ENCODE peak calls at places on chromosomes 6 and 20, in ten cellular contexts. One of them, this sample, is unnamed.

GRCh38 chr6:108836061-108836460 is 12.2 kb upstream of the ARMC2 start:
- DNase-seq in thoracic aorta: no peak
- DNase-seq in uterus: no peak
- DNase-seq in sigmoid colon: no peak
- DNase-seq in Caco-2: no peak
- DNase-seq in endothelial cell of umbilical vein: no peak
- DNase-seq in breast epithelium: no peak
- DNase-seq in body of pancreas: no peak
- DNase-seq in Karpas-422: no peak
- DNase-seq in BJ: no peak
- DNase-seq in this sample: no peak

GRCh38 chr6:110357298-110357695 is 852 bp downstream of the METTL24 start:
- DNase-seq in thoracic aorta: no peak
- DNase-seq in uterus: peak; percentile 47
- DNase-seq in sigmoid colon: peak; percentile 69
- DNase-seq in Caco-2: no peak
- DNase-seq in endothelial cell of umbilical vein: no peak
- DNase-seq in breast epithelium: no peak
- DNase-seq in body of pancreas: no peak
- DNase-seq in Karpas-422: no peak
- DNase-seq in BJ: no peak
- DNase-seq in this sample: no peak

GRCh38 chr6:167547751-167548150 is 222.9 kb downstream of the TTLL2 start:
- DNase-seq in thoracic aorta: no peak
- DNase-seq in uterus: no peak
- DNase-seq in sigmoid colon: no peak
- DNase-seq in Caco-2: no peak
- DNase-seq in endothelial cell of umbilical vein: peak; percentile 47
- DNase-seq in breast epithelium: no peak
- DNase-seq in body of pancreas: no peak
- DNase-seq in Karpas-422: no peak
- DNase-seq in BJ: no peak
- DNase-seq in this sample: no peak

GRCh38 chr6:150072201-150072600 is 3.3 kb upstream of the ULBP3 start:
- DNase-seq in thoracic aorta: peak; percentile 26
- DNase-seq in uterus: no peak
- DNase-seq in sigmoid colon: no peak
- DNase-seq in Caco-2: peak; percentile 65
- DNase-seq in endothelial cell of umbilical vein: no peak
- DNase-seq in breast epithelium: peak; percentile 81
- DNase-seq in body of pancreas: peak; percentile 74
- DNase-seq in Karpas-422: peak; percentile 45
- DNase-seq in BJ: no peak
- DNase-seq in this sample: no peak

GRCh38 chr6:169452117-169452868 is 198.6 kb upstream of the THBS2 start:
- DNase-seq in thoracic aorta: peak; percentile 72
- DNase-seq in uterus: peak; percentile 92
- DNase-seq in sigmoid colon: peak; percentile 94
- DNase-seq in Caco-2: no peak
- DNase-seq in endothelial cell of umbilical vein: no peak
- DNase-seq in breast epithelium: peak; percentile 84
- DNase-seq in body of pancreas: peak; percentile 28
- DNase-seq in Karpas-422: no peak
- DNase-seq in BJ: peak; percentile 91
- DNase-seq in this sample: no peak

GRCh38 chr6:170370413-170370812 is 63.9 kb downstream of the FAM120B start:
- DNase-seq in thoracic aorta: no peak
- DNase-seq in uterus: no peak
- DNase-seq in sigmoid colon: no peak
- DNase-seq in Caco-2: no peak
- DNase-seq in endothelial cell of umbilical vein: no peak
- DNase-seq in breast epithelium: no peak
- DNase-seq in body of pancreas: no peak
- DNase-seq in Karpas-422: no peak
- DNase-seq in BJ: no peak
- DNase-seq in this sample: no peak

GRCh38 chr6:20069130-20069529 is 143.1 kb downstream of the MBOAT1 start:
- DNase-seq in thoracic aorta: no peak
- DNase-seq in uterus: no peak
- DNase-seq in sigmoid colon: no peak
- DNase-seq in Caco-2: no peak
- DNase-seq in endothelial cell of umbilical vein: peak; percentile 5
- DNase-seq in breast epithelium: no peak
- DNase-seq in body of pancreas: no peak
- DNase-seq in Karpas-422: no peak
- DNase-seq in BJ: no peak
- DNase-seq in this sample: no peak

GRCh38 chr20:57470212-57470522 is 54.8 kb downstream of the CTCFL start:
- DNase-seq in thoracic aorta: no peak
- DNase-seq in uterus: no peak
- DNase-seq in sigmoid colon: peak; percentile 56
- DNase-seq in Caco-2: no peak
- DNase-seq in endothelial cell of umbilical vein: no peak
- DNase-seq in breast epithelium: no peak
- DNase-seq in body of pancreas: no peak
- DNase-seq in Karpas-422: no peak
- DNase-seq in BJ: no peak
- DNase-seq in this sample: no peak

GRCh38 chr20:60453847-60454246 is 495.6 kb downstream of the CDH26 start:
- DNase-seq in thoracic aorta: no peak
- DNase-seq in uterus: no peak
- DNase-seq in sigmoid colon: no peak
- DNase-seq in Caco-2: peak; percentile 27
- DNase-seq in endothelial cell of umbilical vein: no peak
- DNase-seq in breast epithelium: no peak
- DNase-seq in body of pancreas: no peak
- DNase-seq in Karpas-422: no peak
- DNase-seq in BJ: no peak
- DNase-seq in this sample: no peak

GRCh38 chr20:59735486-59735885 is 131.1 kb downstream of the PHACTR3 start:
- DNase-seq in thoracic aorta: no peak
- DNase-seq in uterus: no peak
- DNase-seq in sigmoid colon: no peak
- DNase-seq in Caco-2: no peak
- DNase-seq in endothelial cell of umbilical vein: no peak
- DNase-seq in breast epithelium: no peak
- DNase-seq in body of pancreas: no peak
- DNase-seq in Karpas-422: no peak
- DNase-seq in BJ: no peak
- DNase-seq in this sample: no peak

GRCh38 chr20:56626367-56627121 is 2.6 kb upstream of the TFAP2C start:
- DNase-seq in thoracic aorta: no peak
- DNase-seq in uterus: no peak
- DNase-seq in sigmoid colon: peak; percentile 63
- DNase-seq in Caco-2: no peak
- DNase-seq in endothelial cell of umbilical vein: no peak
- DNase-seq in breast epithelium: no peak
- DNase-seq in body of pancreas: peak; percentile 20
- DNase-seq in Karpas-422: no peak
- DNase-seq in BJ: no peak
- DNase-seq in this sample: peak; percentile 12

GRCh38 chr6:15087234-15087633 is 158.6 kb upstream of the JARID2 start:
- DNase-seq in thoracic aorta: no peak
- DNase-seq in uterus: no peak
- DNase-seq in sigmoid colon: no peak
- DNase-seq in Caco-2: no peak
- DNase-seq in endothelial cell of umbilical vein: no peak
- DNase-seq in breast epithelium: no peak
- DNase-seq in body of pancreas: no peak
- DNase-seq in Karpas-422: no peak
- DNase-seq in BJ: no peak
- DNase-seq in this sample: no peak

GRCh38 chr6:14440215-14440890 is 322.8 kb downstream of the CD83 start:
- DNase-seq in thoracic aorta: no peak
- DNase-seq in uterus: no peak
- DNase-seq in sigmoid colon: no peak
- DNase-seq in Caco-2: no peak
- DNase-seq in endothelial cell of umbilical vein: no peak
- DNase-seq in breast epithelium: no peak
- DNase-seq in body of pancreas: no peak
- DNase-seq in Karpas-422: no peak
- DNase-seq in BJ: peak; percentile 36
- DNase-seq in this sample: no peak

GRCh38 chr6:113495521-113495920 is 361.6 kb upstream of the MARCKS start:
- DNase-seq in thoracic aorta: no peak
- DNase-seq in uterus: no peak
- DNase-seq in sigmoid colon: no peak
- DNase-seq in Caco-2: no peak
- DNase-seq in endothelial cell of umbilical vein: peak; percentile 91
- DNase-seq in breast epithelium: no peak
- DNase-seq in body of pancreas: no peak
- DNase-seq in Karpas-422: no peak
- DNase-seq in BJ: peak; percentile 33
- DNase-seq in this sample: no peak

GRCh38 chr6:156533860-156534580 is 243.2 kb upstream of the ARID1B start:
- DNase-seq in thoracic aorta: no peak
- DNase-seq in uterus: no peak
- DNase-seq in sigmoid colon: no peak
- DNase-seq in Caco-2: no peak
- DNase-seq in endothelial cell of umbilical vein: no peak
- DNase-seq in breast epithelium: no peak
- DNase-seq in body of pancreas: no peak
- DNase-seq in Karpas-422: no peak
- DNase-seq in BJ: no peak
- DNase-seq in this sample: no peak

GRCh38 chr20:38550274-38550673 is 30.7 kb upstream of the ADIG start:
- DNase-seq in thoracic aorta: no peak
- DNase-seq in uterus: no peak
- DNase-seq in sigmoid colon: no peak
- DNase-seq in Caco-2: peak; percentile 27
- DNase-seq in endothelial cell of umbilical vein: no peak
- DNase-seq in breast epithelium: no peak
- DNase-seq in body of pancreas: no peak
- DNase-seq in Karpas-422: peak; percentile 73
- DNase-seq in BJ: no peak
- DNase-seq in this sample: no peak

GRCh38 chr20:31822421-31823330 is 3.5 kb downstream of the MYLK2 start:
- DNase-seq in thoracic aorta: peak; percentile 74
- DNase-seq in uterus: peak; percentile 83
- DNase-seq in sigmoid colon: peak; percentile 89
- DNase-seq in Caco-2: peak; percentile 92
- DNase-seq in endothelial cell of umbilical vein: peak; percentile 62
- DNase-seq in breast epithelium: peak; percentile 50
- DNase-seq in body of pancreas: peak; percentile 79
- DNase-seq in Karpas-422: peak; percentile 84
- DNase-seq in BJ: no peak
- DNase-seq in this sample: peak; percentile 51

GRCh38 chr6:151822252-151823111 is 15.0 kb downstream of the ESR1 start:
- DNase-seq in thoracic aorta: no peak
- DNase-seq in uterus: no peak
- DNase-seq in sigmoid colon: no peak
- DNase-seq in Caco-2: no peak
- DNase-seq in endothelial cell of umbilical vein: no peak
- DNase-seq in breast epithelium: no peak
- DNase-seq in body of pancreas: no peak
- DNase-seq in Karpas-422: peak; percentile 78
- DNase-seq in BJ: no peak
- DNase-seq in this sample: peak; percentile 61
- H3K4me3 ChIP-seq in thoracic aorta: no peak overlapping the region
- H3K4me3 ChIP-seq in uterus: no peak overlapping the region
- H3K4me3 ChIP-seq in sigmoid colon: no peak overlapping the region
- H3K4me3 ChIP-seq in Caco-2: no peak overlapping the region
- H3K4me3 ChIP-seq in endothelial cell of umbilical vein: no peak overlapping the region
- H3K4me3 ChIP-seq in breast epithelium: no peak overlapping the region
- H3K4me3 ChIP-seq in body of pancreas: no peak overlapping the region
- H3K4me3 ChIP-seq in Karpas-422: peak overlapping the region; percentile 39
- H3K4me3 ChIP-seq in BJ: no peak overlapping the region
- H3K4me3 ChIP-seq in this sample: peak overlapping the region; percentile 13

GRCh38 chr6:75210885-75211739 is 5.3 kb upstream of the COL12A1 start:
- DNase-seq in thoracic aorta: peak; percentile 45
- DNase-seq in uterus: no peak
- DNase-seq in sigmoid colon: no peak
- DNase-seq in Caco-2: peak; percentile 58
- DNase-seq in endothelial cell of umbilical vein: peak; percentile 60
- DNase-seq in breast epithelium: no peak
- DNase-seq in body of pancreas: peak; percentile 58
- DNase-seq in Karpas-422: peak; percentile 88
- DNase-seq in BJ: no peak
- DNase-seq in this sample: no peak
- H3K27me3 ChIP-seq in thoracic aorta: no peaks in the 10 kb centered on the region
- H3K27me3 ChIP-seq in uterus: no peaks in the 10 kb centered on the region
- H3K27me3 ChIP-seq in sigmoid colon: no peaks in the 10 kb centered on the region
- H3K27me3 ChIP-seq in Caco-2: no peaks in the 10 kb centered on the region
- H3K27me3 ChIP-seq in endothelial cell of umbilical vein: peaks cover 17% of the 10 kb centered on the region
- H3K27me3 ChIP-seq in breast epithelium: peaks cover 22% of the 10 kb centered on the region
- H3K27me3 ChIP-seq in body of pancreas: no peaks in the 10 kb centered on the region
- H3K27me3 ChIP-seq in Karpas-422: no peaks in the 10 kb centered on the region
- H3K27me3 ChIP-seq in BJ: no peaks in the 10 kb centered on the region
- H3K27me3 ChIP-seq in this sample: peaks cover 2% of the 10 kb centered on the region

GRCh38 chr6:138803914-138804313 is 8.0 kb downstream of the ECT2L start:
- DNase-seq in thoracic aorta: no peak
- DNase-seq in uterus: no peak
- DNase-seq in sigmoid colon: no peak
- DNase-seq in Caco-2: no peak
- DNase-seq in endothelial cell of umbilical vein: no peak
- DNase-seq in breast epithelium: no peak
- DNase-seq in body of pancreas: no peak
- DNase-seq in Karpas-422: no peak
- DNase-seq in BJ: no peak
- DNase-seq in this sample: no peak
- H3K4me3 ChIP-seq in thoracic aorta: no peak overlapping the region
- H3K4me3 ChIP-seq in uterus: no peak overlapping the region
- H3K4me3 ChIP-seq in sigmoid colon: no peak overlapping the region
- H3K4me3 ChIP-seq in Caco-2: no peak overlapping the region
- H3K4me3 ChIP-seq in endothelial cell of umbilical vein: no peak overlapping the region
- H3K4me3 ChIP-seq in breast epithelium: no peak overlapping the region
- H3K4me3 ChIP-seq in body of pancreas: no peak overlapping the region
- H3K4me3 ChIP-seq in Karpas-422: no peak overlapping the region
- H3K4me3 ChIP-seq in BJ: no peak overlapping the region
- H3K4me3 ChIP-seq in this sample: no peak overlapping the region

GRCh38 chr6:154928325-154928922 is 66.7 kb upstream of the TIAM2 start:
- DNase-seq in thoracic aorta: peak; percentile 29
- DNase-seq in uterus: peak; percentile 24
- DNase-seq in sigmoid colon: no peak
- DNase-seq in Caco-2: peak; percentile 71
- DNase-seq in endothelial cell of umbilical vein: peak; percentile 76
- DNase-seq in breast epithelium: no peak
- DNase-seq in body of pancreas: peak; percentile 53
- DNase-seq in Karpas-422: peak; percentile 90
- DNase-seq in BJ: no peak
- DNase-seq in this sample: no peak

GRCh38 chr6:154933181-154933827 is 61.8 kb upstream of the TIAM2 start:
- DNase-seq in thoracic aorta: no peak
- DNase-seq in uterus: no peak
- DNase-seq in sigmoid colon: no peak
- DNase-seq in Caco-2: no peak
- DNase-seq in endothelial cell of umbilical vein: no peak
- DNase-seq in breast epithelium: no peak
- DNase-seq in body of pancreas: no peak
- DNase-seq in Karpas-422: no peak
- DNase-seq in BJ: peak; percentile 32
- DNase-seq in this sample: no peak

GRCh38 chr6:154930490-154930889 is 64.6 kb upstream of the TIAM2 start:
- DNase-seq in thoracic aorta: no peak
- DNase-seq in uterus: no peak
- DNase-seq in sigmoid colon: no peak
- DNase-seq in Caco-2: no peak
- DNase-seq in endothelial cell of umbilical vein: no peak
- DNase-seq in breast epithelium: no peak
- DNase-seq in body of pancreas: no peak
- DNase-seq in Karpas-422: no peak
- DNase-seq in BJ: no peak
- DNase-seq in this sample: no peak

GRCh38 chr6:154932562-154933027 is 62.5 kb upstream of the TIAM2 start:
- DNase-seq in thoracic aorta: no peak
- DNase-seq in uterus: no peak
- DNase-seq in sigmoid colon: no peak
- DNase-seq in Caco-2: peak; percentile 19
- DNase-seq in endothelial cell of umbilical vein: no peak
- DNase-seq in breast epithelium: no peak
- DNase-seq in body of pancreas: no peak
- DNase-seq in Karpas-422: no peak
- DNase-seq in BJ: peak; percentile 69
- DNase-seq in this sample: no peak

GRCh38 chr6:154931741-154932424 is 63.2 kb upstream of the TIAM2 start:
- DNase-seq in thoracic aorta: no peak
- DNase-seq in uterus: no peak
- DNase-seq in sigmoid colon: no peak
- DNase-seq in Caco-2: peak; percentile 43
- DNase-seq in endothelial cell of umbilical vein: no peak
- DNase-seq in breast epithelium: no peak
- DNase-seq in body of pancreas: no peak
- DNase-seq in Karpas-422: peak; percentile 52
- DNase-seq in BJ: peak; percentile 35
- DNase-seq in this sample: no peak
- H3K27me3 ChIP-seq in thoracic aorta: no peaks in the 10 kb centered on the region
- H3K27me3 ChIP-seq in uterus: no peaks in the 10 kb centered on the region
- H3K27me3 ChIP-seq in sigmoid colon: no peaks in the 10 kb centered on the region
- H3K27me3 ChIP-seq in Caco-2: no peaks in the 10 kb centered on the region
- H3K27me3 ChIP-seq in endothelial cell of umbilical vein: no peaks in the 10 kb centered on the region
- H3K27me3 ChIP-seq in breast epithelium: no peaks in the 10 kb centered on the region
- H3K27me3 ChIP-seq in body of pancreas: no peaks in the 10 kb centered on the region
- H3K27me3 ChIP-seq in Karpas-422: no peaks in the 10 kb centered on the region
- H3K27me3 ChIP-seq in BJ: no peaks in the 10 kb centered on the region
- H3K27me3 ChIP-seq in this sample: no peaks in the 10 kb centered on the region